ENCODE peak calls at places on chromosomes 1 and 21, in seven cellular contexts. One of them, this sample, is unnamed.

GRCh38 chr1:941027-941587 is 17.4 kb downstream of the SAMD11 start:
- DNase-seq in upper lobe of right lung: no peak
- DNase-seq in CD8-positive, alpha-beta T cell: no peak
- DNase-seq in stomach: no peak
- DNase-seq in naive thymus-derived CD4-positive, alpha-beta T cell: no peak
- DNase-seq in CD4-positive, CD25-positive, alpha-beta regulatory T cell: no peak
- DNase-seq in uterus: peak; percentile 30
- DNase-seq in this sample: no peak

GRCh38 chr21:31798842-31799691 is 67.1 kb upstream of the SCAF4 start:
- DNase-seq in stomach: no peak
- DNase-seq in uterus: no peak
- DNase-seq in CD4-positive, CD25-positive, alpha-beta regulatory T cell: no peak
- DNase-seq in naive thymus-derived CD4-positive, alpha-beta T cell: no peak
- DNase-seq in CD8-positive, alpha-beta T cell: no peak
- DNase-seq in upper lobe of right lung: no peak
- DNase-seq in this sample: no peak

GRCh38 chr1:60126733-60127132 is 53.2 kb upstream of the C1orf87 start:
- DNase-seq in uterus: no peak
- DNase-seq in stomach: no peak
- DNase-seq in naive thymus-derived CD4-positive, alpha-beta T cell: no peak
- DNase-seq in upper lobe of right lung: no peak
- DNase-seq in CD8-positive, alpha-beta T cell: no peak
- DNase-seq in CD4-positive, CD25-positive, alpha-beta regulatory T cell: no peak
- DNase-seq in this sample: no peak

GRCh38 chr21:38297193-38297592 is 40.4 kb downstream of the KCNJ15 start:
- DNase-seq in stomach: no peak
- DNase-seq in CD4-positive, CD25-positive, alpha-beta regulatory T cell: no peak
- DNase-seq in naive thymus-derived CD4-positive, alpha-beta T cell: no peak
- DNase-seq in CD8-positive, alpha-beta T cell: no peak
- DNase-seq in upper lobe of right lung: no peak
- DNase-seq in uterus: no peak
- DNase-seq in this sample: no peak

GRCh38 chr1:230868736-230869385 is 540 bp upstream of the C1orf198 start:
- DNase-seq in naive thymus-derived CD4-positive, alpha-beta T cell: no peak
- DNase-seq in CD8-positive, alpha-beta T cell: no peak
- DNase-seq in stomach: peak; percentile 71
- DNase-seq in CD4-positive, CD25-positive, alpha-beta regulatory T cell: no peak
- DNase-seq in uterus: no peak
- DNase-seq in upper lobe of right lung: peak; percentile 86
- DNase-seq in this sample: peak; percentile 5

GRCh38 chr1:25081496-25081895 is 150.8 kb downstream of the SYF2 start:
- DNase-seq in upper lobe of right lung: no peak
- DNase-seq in stomach: no peak
- DNase-seq in naive thymus-derived CD4-positive, alpha-beta T cell: no peak
- DNase-seq in CD8-positive, alpha-beta T cell: no peak
- DNase-seq in uterus: no peak
- DNase-seq in CD4-positive, CD25-positive, alpha-beta regulatory T cell: no peak
- DNase-seq in this sample: no peak

GRCh38 chr1:57124768-57125446 is 159.1 kb upstream of the C8B start:
- DNase-seq in stomach: no peak
- DNase-seq in naive thymus-derived CD4-positive, alpha-beta T cell: no peak
- DNase-seq in CD8-positive, alpha-beta T cell: no peak
- DNase-seq in uterus: no peak
- DNase-seq in upper lobe of right lung: no peak
- DNase-seq in CD4-positive, CD25-positive, alpha-beta regulatory T cell: no peak
- DNase-seq in this sample: no peak

GRCh38 chr1:18537386-18538306 is 56.9 kb downstream of the KLHDC7A start:
- DNase-seq in CD4-positive, CD25-positive, alpha-beta regulatory T cell: no peak
- DNase-seq in CD8-positive, alpha-beta T cell: no peak
- DNase-seq in upper lobe of right lung: peak; percentile 45
- DNase-seq in naive thymus-derived CD4-positive, alpha-beta T cell: no peak
- DNase-seq in stomach: peak; percentile 16
- DNase-seq in uterus: no peak
- DNase-seq in this sample: no peak

GRCh38 chr1:93878501-93878888 is 511 bp downstream of the DNTTIP2 start:
- DNase-seq in uterus: peak; percentile 24
- DNase-seq in naive thymus-derived CD4-positive, alpha-beta T cell: peak; percentile 24
- DNase-seq in CD4-positive, CD25-positive, alpha-beta regulatory T cell: no peak
- DNase-seq in CD8-positive, alpha-beta T cell: peak; percentile 23
- DNase-seq in stomach: peak; percentile 67
- DNase-seq in upper lobe of right lung: peak; percentile 75
- DNase-seq in this sample: peak; percentile 49

GRCh38 chr1:182444497-182444896 is 5.4 kb upstream of the RGSL1 start:
- DNase-seq in upper lobe of right lung: no peak
- DNase-seq in stomach: no peak
- DNase-seq in naive thymus-derived CD4-positive, alpha-beta T cell: no peak
- DNase-seq in CD4-positive, CD25-positive, alpha-beta regulatory T cell: no peak
- DNase-seq in uterus: no peak
- DNase-seq in CD8-positive, alpha-beta T cell: no peak
- DNase-seq in this sample: no peak

GRCh38 chr1:115450641-115451040 is 112.6 kb upstream of the NGF start:
- DNase-seq in upper lobe of right lung: no peak
- DNase-seq in stomach: no peak
- DNase-seq in naive thymus-derived CD4-positive, alpha-beta T cell: no peak
- DNase-seq in CD8-positive, alpha-beta T cell: no peak
- DNase-seq in uterus: peak; percentile 83
- DNase-seq in CD4-positive, CD25-positive, alpha-beta regulatory T cell: no peak
- DNase-seq in this sample: no peak

GRCh38 chr1:172447641-172448040 is 3.8 kb upstream of the PIGC start:
- DNase-seq in CD8-positive, alpha-beta T cell: no peak
- DNase-seq in CD4-positive, CD25-positive, alpha-beta regulatory T cell: no peak
- DNase-seq in upper lobe of right lung: no peak
- DNase-seq in stomach: no peak
- DNase-seq in naive thymus-derived CD4-positive, alpha-beta T cell: no peak
- DNase-seq in uterus: no peak
- DNase-seq in this sample: no peak

GRCh38 chr1:87826639-87827345 is 498.1 kb downstream of the LMO4 start:
- DNase-seq in upper lobe of right lung: no peak
- DNase-seq in naive thymus-derived CD4-positive, alpha-beta T cell: no peak
- DNase-seq in stomach: no peak
- DNase-seq in CD8-positive, alpha-beta T cell: no peak
- DNase-seq in CD4-positive, CD25-positive, alpha-beta regulatory T cell: no peak
- DNase-seq in uterus: peak; percentile 35
- DNase-seq in this sample: no peak

GRCh38 chr1:94971491-94971924 is 44.6 kb upstream of the CNN3 start:
- DNase-seq in CD4-positive, CD25-positive, alpha-beta regulatory T cell: no peak
- DNase-seq in upper lobe of right lung: no peak
- DNase-seq in CD8-positive, alpha-beta T cell: no peak
- DNase-seq in naive thymus-derived CD4-positive, alpha-beta T cell: no peak
- DNase-seq in stomach: no peak
- DNase-seq in uterus: no peak
- DNase-seq in this sample: no peak

GRCh38 chr1:94973271-94973922 is 46.5 kb upstream of the CNN3 start:
- DNase-seq in upper lobe of right lung: no peak
- DNase-seq in CD8-positive, alpha-beta T cell: no peak
- DNase-seq in CD4-positive, CD25-positive, alpha-beta regulatory T cell: no peak
- DNase-seq in naive thymus-derived CD4-positive, alpha-beta T cell: no peak
- DNase-seq in stomach: no peak
- DNase-seq in uterus: no peak
- DNase-seq in this sample: no peak

GRCh38 chr1:94974824-94975223 is 47.9 kb upstream of the CNN3 start:
- DNase-seq in upper lobe of right lung: no peak
- DNase-seq in naive thymus-derived CD4-positive, alpha-beta T cell: no peak
- DNase-seq in stomach: no peak
- DNase-seq in uterus: no peak
- DNase-seq in CD4-positive, CD25-positive, alpha-beta regulatory T cell: no peak
- DNase-seq in CD8-positive, alpha-beta T cell: no peak
- DNase-seq in this sample: no peak

GRCh38 chr1:94976996-94977548 is 50.2 kb upstream of the CNN3 start:
- DNase-seq in uterus: no peak
- DNase-seq in CD4-positive, CD25-positive, alpha-beta regulatory T cell: no peak
- DNase-seq in naive thymus-derived CD4-positive, alpha-beta T cell: no peak
- DNase-seq in upper lobe of right lung: no peak
- DNase-seq in CD8-positive, alpha-beta T cell: no peak
- DNase-seq in stomach: no peak
- DNase-seq in this sample: no peak

DNA sequence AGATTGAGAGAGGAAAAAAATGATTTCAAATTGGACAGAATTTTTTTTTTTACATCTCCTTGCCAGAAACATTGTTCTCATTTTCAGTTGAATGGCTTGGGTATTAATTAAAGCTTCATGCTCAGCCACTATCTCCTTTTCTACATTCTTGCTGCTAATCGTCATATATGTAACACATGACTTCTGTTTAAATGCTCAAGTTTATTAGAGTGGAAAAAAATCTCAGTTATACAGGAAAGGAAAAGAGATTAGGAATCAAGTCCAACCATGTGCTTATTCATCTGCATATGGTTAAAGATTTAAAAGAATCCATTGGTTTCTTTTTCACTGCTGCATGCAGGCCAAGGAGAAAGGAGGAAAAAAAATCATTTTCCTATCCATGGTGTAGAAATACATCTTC is 47.3 kb upstream of the CNN3 start:
- DNase-seq in CD4-positive, CD25-positive, alpha-beta regulatory T cell: no peak
- DNase-seq in CD8-positive, alpha-beta T cell: no peak
- DNase-seq in uterus: no peak
- DNase-seq in upper lobe of right lung: no peak
- DNase-seq in naive thymus-derived CD4-positive, alpha-beta T cell: no peak
- DNase-seq in stomach: no peak
- DNase-seq in this sample: no peak
- H3K27ac ChIP-seq in CD4-positive, CD25-positive, alpha-beta regulatory T cell: no peak overlapping the region
- H3K27ac ChIP-seq in CD8-positive, alpha-beta T cell: no peak overlapping the region
- H3K27ac ChIP-seq in uterus: peak overlapping the region; percentile 84
- H3K27ac ChIP-seq in upper lobe of right lung: no peak overlapping the region
- H3K27ac ChIP-seq in naive thymus-derived CD4-positive, alpha-beta T cell: no peak overlapping the region
- H3K27ac ChIP-seq in stomach: peak overlapping the region; percentile 56
- H3K27ac ChIP-seq in this sample: no peak overlapping the region

GRCh38 chr1:201883266-201883665 is 5.4 kb upstream of the SHISA4 start:
- DNase-seq in uterus: peak; percentile 11
- DNase-seq in upper lobe of right lung: no peak
- DNase-seq in stomach: no peak
- DNase-seq in naive thymus-derived CD4-positive, alpha-beta T cell: no peak
- DNase-seq in CD4-positive, CD25-positive, alpha-beta regulatory T cell: no peak
- DNase-seq in CD8-positive, alpha-beta T cell: no peak
- DNase-seq in this sample: no peak
- H3K4me1 ChIP-seq in uterus: no peaks in the 10 kb centered on the region
- H3K4me1 ChIP-seq in upper lobe of right lung: peaks cover 17% of the 10 kb centered on the region
- H3K4me1 ChIP-seq in stomach: peaks cover 45% of the 10 kb centered on the region
- H3K4me1 ChIP-seq in naive thymus-derived CD4-positive, alpha-beta T cell: no peaks in the 10 kb centered on the region
- H3K4me1 ChIP-seq in CD4-positive, CD25-positive, alpha-beta regulatory T cell: peaks cover under 1% of the 10 kb centered on the region
- H3K4me1 ChIP-seq in CD8-positive, alpha-beta T cell: no peaks in the 10 kb centered on the region
- H3K4me1 ChIP-seq in this sample: peaks cover 13% of the 10 kb centered on the region

GRCh38 chr1:152479792-152480595 is 30.6 kb upstream of the LCE5A start:
- DNase-seq in naive thymus-derived CD4-positive, alpha-beta T cell: peak; percentile 19
- DNase-seq in upper lobe of right lung: peak; percentile 70
- DNase-seq in uterus: no peak
- DNase-seq in CD8-positive, alpha-beta T cell: peak; percentile 15
- DNase-seq in stomach: peak; percentile 54
- DNase-seq in CD4-positive, CD25-positive, alpha-beta regulatory T cell: no peak
- DNase-seq in this sample: peak; percentile 61
- H3K9me3 ChIP-seq in naive thymus-derived CD4-positive, alpha-beta T cell: no peaks in the 10 kb centered on the region
- H3K9me3 ChIP-seq in upper lobe of right lung: peaks cover 6% of the 10 kb centered on the region
- H3K9me3 ChIP-seq in uterus: no peaks in the 10 kb centered on the region
- H3K9me3 ChIP-seq in CD8-positive, alpha-beta T cell: no peaks in the 10 kb centered on the region
- H3K9me3 ChIP-seq in stomach: peaks cover 40% of the 10 kb centered on the region
- H3K9me3 ChIP-seq in CD4-positive, CD25-positive, alpha-beta regulatory T cell: peaks cover 33% of the 10 kb centered on the region
- H3K9me3 ChIP-seq in this sample: peaks cover 10% of the 10 kb centered on the region

GRCh38 chr1:201721131-201722049 is 107.6 kb upstream of the IPO9 start:
- DNase-seq in stomach: no peak
- DNase-seq in CD8-positive, alpha-beta T cell: no peak
- DNase-seq in upper lobe of right lung: no peak
- DNase-seq in CD4-positive, CD25-positive, alpha-beta regulatory T cell: no peak
- DNase-seq in uterus: peak; percentile 88
- DNase-seq in naive thymus-derived CD4-positive, alpha-beta T cell: no peak
- DNase-seq in this sample: no peak

GRCh38 chr1:201724039-201724759 is 104.8 kb upstream of the IPO9 start:
- DNase-seq in stomach: no peak
- DNase-seq in CD8-positive, alpha-beta T cell: no peak
- DNase-seq in naive thymus-derived CD4-positive, alpha-beta T cell: no peak
- DNase-seq in CD4-positive, CD25-positive, alpha-beta regulatory T cell: no peak
- DNase-seq in upper lobe of right lung: no peak
- DNase-seq in uterus: no peak
- DNase-seq in this sample: no peak

GRCh38 chr1:201728731-201729130 is 100.2 kb upstream of the IPO9 start:
- DNase-seq in CD4-positive, CD25-positive, alpha-beta regulatory T cell: no peak
- DNase-seq in upper lobe of right lung: no peak
- DNase-seq in naive thymus-derived CD4-positive, alpha-beta T cell: no peak
- DNase-seq in uterus: no peak
- DNase-seq in stomach: no peak
- DNase-seq in CD8-positive, alpha-beta T cell: no peak
- DNase-seq in this sample: no peak

GRCh38 chr1:201726700-201727099 is 102.3 kb upstream of the IPO9 start:
- DNase-seq in stomach: no peak
- DNase-seq in CD8-positive, alpha-beta T cell: no peak
- DNase-seq in upper lobe of right lung: no peak
- DNase-seq in CD4-positive, CD25-positive, alpha-beta regulatory T cell: no peak
- DNase-seq in naive thymus-derived CD4-positive, alpha-beta T cell: no peak
- DNase-seq in uterus: no peak
- DNase-seq in this sample: no peak

GRCh38 chr1:201724760-201725105 is 104.2 kb upstream of the IPO9 start:
- DNase-seq in naive thymus-derived CD4-positive, alpha-beta T cell: no peak
- DNase-seq in upper lobe of right lung: no peak
- DNase-seq in CD8-positive, alpha-beta T cell: no peak
- DNase-seq in stomach: no peak
- DNase-seq in CD4-positive, CD25-positive, alpha-beta regulatory T cell: no peak
- DNase-seq in uterus: no peak
- DNase-seq in this sample: no peak
- H3K27ac ChIP-seq in naive thymus-derived CD4-positive, alpha-beta T cell: no peak overlapping the region
- H3K27ac ChIP-seq in upper lobe of right lung: peak overlapping the region; percentile 42
- H3K27ac ChIP-seq in CD8-positive, alpha-beta T cell: no peak overlapping the region
- H3K27ac ChIP-seq in stomach: peak overlapping the region; percentile 88
- H3K27ac ChIP-seq in CD4-positive, CD25-positive, alpha-beta regulatory T cell: no peak overlapping the region
- H3K27ac ChIP-seq in uterus: peak overlapping the region; percentile 90
- H3K27ac ChIP-seq in this sample: no peak overlapping the region

DNA sequence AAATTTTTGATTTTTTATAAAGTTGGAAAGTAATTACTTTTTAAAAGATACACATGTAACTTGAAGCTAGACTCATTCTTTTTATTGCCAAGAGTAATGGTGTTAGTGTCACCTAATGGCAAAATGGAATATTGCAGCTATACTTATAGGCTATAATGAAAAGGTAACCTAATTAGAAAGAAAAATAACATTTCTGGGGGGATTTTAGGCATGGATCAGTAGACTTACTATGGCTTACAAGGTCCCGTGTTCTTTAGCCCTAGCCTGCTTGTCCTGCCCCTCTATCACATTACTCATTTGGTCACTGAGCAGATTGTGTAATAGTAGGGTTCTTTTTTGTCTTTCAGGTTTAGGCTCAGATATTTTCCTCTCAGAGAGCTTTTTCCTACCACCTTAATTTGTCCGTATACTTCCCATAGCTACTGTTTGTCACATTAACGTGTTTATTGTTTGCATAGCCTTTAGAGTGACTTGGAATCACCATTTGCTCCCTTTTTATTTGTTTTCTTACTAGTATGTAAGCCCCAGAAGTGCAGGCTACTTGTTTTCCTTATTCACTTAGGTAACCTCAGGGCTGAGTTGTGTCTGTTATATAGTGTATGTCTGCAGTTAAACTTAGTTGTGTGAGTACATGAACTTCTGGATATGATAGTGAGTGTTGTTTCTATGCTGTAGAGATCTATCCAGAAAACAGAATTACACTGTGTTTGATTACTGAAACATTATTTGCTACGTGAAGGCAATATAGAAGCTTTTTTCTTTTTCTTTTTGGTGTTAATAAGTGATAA is 58.7 kb downstream of the RABGAP1L start:
- DNase-seq in CD4-positive, CD25-positive, alpha-beta regulatory T cell: peak; percentile 52
- DNase-seq in uterus: no peak
- DNase-seq in stomach: no peak
- DNase-seq in naive thymus-derived CD4-positive, alpha-beta T cell: peak; percentile 29
- DNase-seq in upper lobe of right lung: no peak
- DNase-seq in CD8-positive, alpha-beta T cell: no peak
- DNase-seq in this sample: peak; percentile 43
- H3K4me1 ChIP-seq in CD4-positive, CD25-positive, alpha-beta regulatory T cell: no peaks in the 10 kb centered on the region
- H3K4me1 ChIP-seq in uterus: no peaks in the 10 kb centered on the region
- H3K4me1 ChIP-seq in stomach: peaks cover 3% of the 10 kb centered on the region
- H3K4me1 ChIP-seq in naive thymus-derived CD4-positive, alpha-beta T cell: no peaks in the 10 kb centered on the region
- H3K4me1 ChIP-seq in upper lobe of right lung: no peaks in the 10 kb centered on the region
- H3K4me1 ChIP-seq in CD8-positive, alpha-beta T cell: no peaks in the 10 kb centered on the region
- H3K4me1 ChIP-seq in this sample: no peaks in the 10 kb centered on the region

GRCh38 chr1:4745560-4745959 is 91.2 kb downstream of the AJAP1 start:
- DNase-seq in CD4-positive, CD25-positive, alpha-beta regulatory T cell: no peak
- DNase-seq in naive thymus-derived CD4-positive, alpha-beta T cell: no peak
- DNase-seq in stomach: no peak
- DNase-seq in upper lobe of right lung: no peak
- DNase-seq in uterus: no peak
- DNase-seq in CD8-positive, alpha-beta T cell: no peak
- DNase-seq in this sample: no peak
- H3K9me3 ChIP-seq in CD4-positive, CD25-positive, alpha-beta regulatory T cell: no peaks in the 10 kb centered on the region
- H3K9me3 ChIP-seq in naive thymus-derived CD4-positive, alpha-beta T cell: no peaks in the 10 kb centered on the region
- H3K9me3 ChIP-seq in stomach: no peaks in the 10 kb centered on the region
- H3K9me3 ChIP-seq in upper lobe of right lung: no peaks in the 10 kb centered on the region
- H3K9me3 ChIP-seq in uterus: no peaks in the 10 kb centered on the region
- H3K9me3 ChIP-seq in CD8-positive, alpha-beta T cell: no peaks in the 10 kb centered on the region
- H3K9me3 ChIP-seq in this sample: no peaks in the 10 kb centered on the region

This sample was measured in CD4-positive, alpha-beta memory T cell.